ENCODE peak calls at places on chromosomes 1 and 21, in eight cellular contexts. J is memory B cell; Y is RWPE1; F is substantia nigra; S is stimulated activated CD4-positive, alpha-beta T cell treated with anti-CD3 and anti-CD28 coated beads, Interleukin-2, amount 100 ng/mL, for 48 hours; Q is DMS153; K is Peyer's patch; X is adrenal gland. O is an unnamed sample.

GRCh38 chr1:12634156-12634555 is 9.7 kb upstream of the AADACL4 start:
- DNase-seq in J (no peak), Y (no peak), F (no peak), S (no peak), Q (no peak), K (no peak), X (no peak), O (no peak)

GRCh38 chr1:211013346-211014240 is 120.4 kb downstream of the KCNH1 start:
- DNase-seq in J (no peak), Y (no peak), F (no peak), S (no peak), Q (no peak), K (no peak), X (no peak), O (no peak)

GRCh38 chr1:42822833-42823392 is 5.7 kb upstream of the SVBP start:
- DNase-seq in J (no peak), Y (no peak), F (no peak), S (no peak), Q (no peak), K (no peak), X (no peak), O (no peak)

GRCh38 chr1:20682571-20683236 is 21.5 kb upstream of the DDOST start:
- DNase-seq in J (no peak), Y (no peak), F (peak), S (no peak), Q (peak), K (peak), X (no peak), O (no peak)

GRCh38 chr1:83693409-83694126 is 305.4 kb downstream of the TTLL7 start:
- DNase-seq in J (no peak), Y (no peak), F (no peak), S (no peak), Q (peak), K (no peak), X (peak), O (no peak)

GRCh38 chr1:178169649-178170048 is 75.7 kb downstream of the RASAL2 start:
- DNase-seq in J (no peak), Y (no peak), F (no peak), S (no peak), Q (no peak), K (no peak), X (no peak), O (no peak)

GRCh38 chr1:185789846-185790735 is 55.9 kb downstream of the HMCN1 start:
- DNase-seq in J (no peak), Y (no peak), F (no peak), S (no peak), Q (no peak), K (no peak), X (no peak), O (no peak)

GRCh38 chr1:3785045-3785444 is 11.3 kb downstream of the LRRC47 start:
- DNase-seq in J (no peak), Y (no peak), F (no peak), S (no peak), Q (no peak), K (peak), X (peak), O (peak)

GRCh38 chr1:161209790-161210409 is 5.2 kb upstream of the FCER1G start:
- DNase-seq in J (peak), Y (peak), F (peak), S (peak), Q (peak), K (peak), X (peak), O (peak)

GRCh38 chr1:154877370-154877974 is 7.4 kb upstream of the KCNN3 start:
- DNase-seq in J (no peak), Y (no peak), F (no peak), S (no peak), Q (no peak), K (no peak), X (no peak), O (no peak)

GRCh38 chr1:208975456-208975855 is 608.1 kb upstream of the CAMK1G start:
- DNase-seq in J (no peak), Y (no peak), F (no peak), S (no peak), Q (no peak), K (no peak), X (no peak), O (no peak)

GRCh38 chr1:238517710-238518109 is 627.0 kb upstream of the ZP4 start:
- DNase-seq in J (no peak), Y (no peak), F (no peak), S (no peak), Q (no peak), K (no peak), X (no peak), O (no peak)

GRCh38 chr1:9260086-9260766 is 25.7 kb downstream of the H6PD start:
- DNase-seq in J (no peak), Y (no peak), F (no peak), S (no peak), Q (no peak), K (no peak), X (no peak), O (no peak)

GRCh38 chr1:222339371-222339947 is 208.4 kb downstream of the HHIPL2 start:
- DNase-seq in J (no peak), Y (no peak), F (no peak), S (no peak), Q (no peak), K (no peak), X (no peak), O (no peak)

GRCh38 chr1:227892930-227893695 is 54.6 kb downstream of the WNT9A start:
- DNase-seq in J (no peak), Y (no peak), F (no peak), S (no peak), Q (no peak), K (peak), X (peak), O (no peak)

GRCh38 chr1:151370211-151370911 is 2.1 kb downstream of the SELENBP1 start:
- DNase-seq in J (no peak), Y (no peak), F (peak), S (no peak), Q (no peak), K (no peak), X (no peak), O (peak)

GRCh38 chr1:15959847-15960446 is 16.0 kb downstream of the ZBTB17 start:
- DNase-seq in J (no peak), Y (no peak), F (no peak), S (no peak), Q (no peak), K (no peak), X (no peak), O (no peak)

GRCh38 chr1:116769050-116769449 is 14.8 kb downstream of the CD2 start:
- DNase-seq in J (no peak), Y (no peak), F (no peak), S (peak), Q (no peak), K (no peak), X (no peak), O (no peak)

GRCh38 chr1:167648978-167649752 is 19.1 kb downstream of the RCSD1 start:
- DNase-seq in J (no peak), Y (no peak), F (no peak), S (no peak), Q (no peak), K (no peak), X (no peak), O (no peak)

GRCh38 chr1:224929335-224930237 is at the start of gene DNAH14:
- DNase-seq in J (no peak), Y (peak), F (no peak), S (peak), Q (peak), K (peak), X (peak), O (peak)

GRCh38 chr1:94169126-94169525 is 48.2 kb upstream of the ABCA4 start:
- DNase-seq in J (no peak), Y (no peak), F (no peak), S (no peak), Q (no peak), K (no peak), X (no peak), O (no peak)

GRCh38 chr1:180981596-180982387 is 40.9 kb downstream of the STX6 start:
- DNase-seq in J (no peak), Y (no peak), F (no peak), S (no peak), Q (no peak), K (no peak), X (no peak), O (no peak)

GRCh38 chr1:35718492-35719336 is at the start of gene C1orf216:
- DNase-seq in J (peak), Y (peak), F (peak), S (peak), Q (no peak), K (peak), X (peak), O (peak)

GRCh38 chr21:35038772-35039145 is 10.3 kb downstream of the RUNX1 start:
- DNase-seq in J (no peak), Y (no peak), F (no peak), S (no peak), Q (no peak), K (no peak), X (no peak), O (no peak)

GRCh38 chr1:110064576-110065337 is 5.7 kb downstream of the ALX3 start:
- DNase-seq in J (no peak), Y (no peak), F (no peak), S (no peak), Q (no peak), K (peak), X (no peak), O (no peak)

GRCh38 chr1:67947114-67947513 is 103.3 kb downstream of the DIRAS3 start:
- DNase-seq in J (no peak), Y (no peak), F (no peak), S (no peak), Q (no peak), K (no peak), X (no peak), O (no peak)

GRCh38 chr1:37092937-37093336 is 58.6 kb upstream of the GRIK3 start:
- DNase-seq in J (no peak), Y (no peak), F (no peak), S (no peak), Q (no peak), K (no peak), X (no peak), O (no peak)

O was measured in mucosa of descending colon.